ENCODE peak calls at places on chromosomes 7 and 10, in six cellular contexts. S is cerebellar cortex; I is H1; Z is GM12892; M is stimulated activated naive CD8-positive, alpha-beta T cell treated with anti-CD3 and anti-CD28 coated beads, Interleukin-15, amount 100 ng/mL, for 72 hours; W is GM23248. X is an unnamed sample.
A peak's percentile ranks its signal among the peaks of the same experiment; 100 is the strongest.

GRCh38 chr10:132355754-132356153 is 23.8 kb downstream of the LRRC27 start:
- DNase-seq in S (no peak), I (no peak), Z (no peak), M (no peak), W (no peak), X (no peak)

GRCh38 chr10:102534333-102534732 is 30.6 kb downstream of the SUFU start:
- DNase-seq in S (no peak), I (no peak), Z (no peak), M (no peak), W (no peak), X (no peak)

GRCh38 chr10:106078796-106079576 is 1085.5 kb downstream of the SORCS1 start:
- DNase-seq in S (no peak), I (no peak), Z (no peak), M (no peak), W (no peak), X (no peak)

GRCh38 chr10:118332948-118333710 is 9.0 kb downstream of the FAM204A start:
- DNase-seq in S (peak; percentile 11), I (no peak), Z (no peak), M (no peak), W (no peak), X (no peak)

GRCh38 chr7:41758321-41758720 is 55.4 kb upstream of the INHBA start:
- DNase-seq in S (no peak), I (no peak), Z (no peak), M (no peak), W (no peak), X (no peak)

GRCh38 chr10:63133787-63134557 is 844 bp downstream of the NRBF2 start:
- DNase-seq in S (no peak), I (no peak), Z (peak; percentile 55), M (no peak), W (peak; percentile 77), X (no peak)

GRCh38 chr7:33107136-33108066 is 1.8 kb downstream of the RP9 start:
- DNase-seq in S (peak; percentile 52), I (peak; percentile 56), Z (no peak), M (peak; percentile 52), W (peak; percentile 70), X (peak; percentile 61)

GRCh38 chr7:138105216-138105615 is 29.0 kb downstream of the AKR1D1 start:
- DNase-seq in S (no peak), I (no peak), Z (no peak), M (no peak), W (no peak), X (no peak)

GRCh38 chr10:103739039-103739764 is 116.2 kb downstream of the SH3PXD2A start:
- DNase-seq in S (no peak), I (no peak), Z (no peak), M (no peak), W (peak; percentile 95), X (no peak)

GRCh38 chr7:99837649-99838361 is 10.0 kb downstream of the CYP3A43 start:
- DNase-seq in S (no peak), I (no peak), Z (no peak), M (no peak), W (peak; percentile 23), X (no peak)

GRCh38 chr10:61135276-61135721 is 191.3 kb upstream of the RHOBTB1 start:
- DNase-seq in S (no peak), I (no peak), Z (no peak), M (no peak), W (no peak), X (no peak)

GRCh38 chr7:79770053-79770452 is 316.6 kb upstream of the MAGI2 start:
- DNase-seq in S (no peak), I (no peak), Z (no peak), M (no peak), W (no peak), X (no peak)

GRCh38 chr7:12291870-12292269 is 80.8 kb downstream of the TMEM106B start:
- DNase-seq in S (peak; percentile 7), I (no peak), Z (no peak), M (no peak), W (peak; percentile 15), X (no peak)

GRCh38 chr10:5575482-5576153 is 50.9 kb downstream of the CALML3 start:
- DNase-seq in S (no peak), I (no peak), Z (no peak), M (no peak), W (peak; percentile 87), X (no peak)

GRCh38 chr10:11057448-11057847 is 39.8 kb downstream of the CELF2 start:
- DNase-seq in S (no peak), I (no peak), Z (no peak), M (no peak), W (no peak), X (no peak)

GRCh38 chr10:101292194-101293006 is 61.6 kb upstream of the BTRC start:
- DNase-seq in S (peak; percentile 83), I (peak; percentile 65), Z (no peak), M (no peak), W (peak; percentile 48), X (no peak)

GRCh38 chr7:44050121-44050914 is 5.8 kb downstream of the DBNL start:
- DNase-seq in S (no peak), I (no peak), Z (no peak), M (no peak), W (no peak), X (no peak)

GRCh38 chr10:112131361-112131760 is 52.2 kb downstream of the GPAM start:
- DNase-seq in S (no peak), I (peak; percentile 14), Z (no peak), M (no peak), W (no peak), X (no peak)

GRCh38 chr7:68785036-68785435 is 813.2 kb upstream of the AUTS2 start:
- DNase-seq in S (no peak), I (no peak), Z (no peak), M (no peak), W (no peak), X (no peak)

GRCh38 chr7:32179567-32179966 is 109.4 kb upstream of the PDE1C start:
- DNase-seq in S (no peak), I (no peak), Z (no peak), M (no peak), W (peak; percentile 48), X (no peak)

GRCh38 chr7:127905491-127906330 is 125.5 kb downstream of the LRRC4 start:
- DNase-seq in S (no peak), I (no peak), Z (no peak), M (no peak), W (peak; percentile 69), X (no peak)

GRCh38 chr10:44756235-44756634 is 154.9 kb upstream of the TMEM72 start:
- DNase-seq in S (no peak), I (no peak), Z (no peak), M (no peak), W (peak; percentile 77), X (no peak)

GRCh38 chr10:28125701-28126100 is 126.8 kb upstream of the ODAD2 start:
- DNase-seq in S (no peak), I (no peak), Z (no peak), M (no peak), W (peak; percentile 74), X (no peak)

GRCh38 chr10:80144302-80145131 is 12.0 kb downstream of the PLAC9 start:
- DNase-seq in S (no peak), I (no peak), Z (no peak), M (peak; percentile 23), W (peak; percentile 35), X (peak; percentile 13)

GRCh38 chr7:113873554-113874151 is 45.2 kb downstream of the PPP1R3A start:
- DNase-seq in S (no peak), I (no peak), Z (no peak), M (no peak), W (no peak), X (no peak)

GRCh38 chr10:3213174-3213573 is 40.6 kb upstream of the PITRM1 start:
- DNase-seq in S (no peak), I (no peak), Z (no peak), M (no peak), W (no peak), X (no peak)

GRCh38 chr7:122304604-122304975 is at the start of gene FEZF1:
- DNase-seq in S (no peak), I (no peak), Z (no peak), M (no peak), W (peak; percentile 19), X (no peak)

GRCh38 chr10:128095023-128095752 is 31.0 kb downstream of the MKI67 start:
- DNase-seq in S (no peak), I (no peak), Z (no peak), M (peak; percentile 50), W (no peak), X (peak; percentile 46)

GRCh38 chr7:77427996-77428603 is 12.0 kb upstream of the GSAP start:
- DNase-seq in S (no peak), I (no peak), Z (no peak), M (peak; percentile 18), W (peak; percentile 62), X (peak; percentile 51)

GRCh38 chr10:130003166-130003565 is 39.1 kb upstream of the EBF3 start:
- DNase-seq in S (no peak), I (no peak), Z (no peak), M (no peak), W (no peak), X (no peak)

GRCh38 chr7:13017881-13018280 is 330.4 kb downstream of the ARL4A start:
- DNase-seq in S (no peak), I (no peak), Z (no peak), M (no peak), W (no peak), X (no peak)

GRCh38 chr7:33784000-33784399 is 121.3 kb upstream of the BMPER start:
- DNase-seq in S (no peak), I (no peak), Z (no peak), M (no peak), W (no peak), X (no peak)

GRCh38 chr7:1925349-1925748 is 255.3 kb downstream of the ELFN1 start:
- DNase-seq in S (no peak), I (no peak), Z (no peak), M (no peak), W (no peak), X (peak; percentile 48)